ENCODE peak calls at places on chromosomes 12 and 14, in six cellular contexts. A is GM13976, Q is NB4, X is WTC11, C is nephron progenitor cell, Y is AG09309. U is an unnamed sample.

GRCh38 chr14:84686550-84686949 is 843.4 kb upstream of the FLRT2 start:
- DNase-seq in Q (no peak), Y (no peak), A (no peak), C (no peak), X (no peak), U (no peak)

GRCh38 chr14:100593751-100594624 is 6.8 kb upstream of the BEGAIN start:
- DNase-seq in A (no peak), X (peak), Y (no peak), Q (no peak), C (no peak), U (peak)

GRCh38 chr14:22898302-22898894 is 15.4 kb downstream of the REM2 start:
- DNase-seq in Q (no peak), X (no peak), A (no peak), Y (no peak), C (no peak), U (no peak)

GRCh38 chr14:61609143-61609851 is 86.0 kb upstream of the HIF1A start:
- DNase-seq in X (peak), Y (no peak), Q (no peak), A (no peak), C (no peak), U (peak)

GRCh38 chr12:130838284-130838950 is 633 bp downstream of the STX2 start:
- DNase-seq in X (peak), Q (peak), Y (no peak), C (no peak), A (peak), U (peak)

GRCh38 chr12:126708492-126708896 is 1558.5 kb upstream of the TMEM132C start:
- DNase-seq in C (no peak), X (no peak), Y (peak), Q (no peak), A (no peak), U (no peak)

GRCh38 chr12:32296541-32296940 is 102.8 kb upstream of the FGD4 start:
- DNase-seq in C (no peak), A (no peak), Y (no peak), X (no peak), Q (no peak), U (peak)

GRCh38 chr14:53999061-53999488 is 42.5 kb upstream of the BMP4 start:
- DNase-seq in X (no peak), A (no peak), Q (no peak), Y (peak), C (no peak), U (no peak)

GRCh38 chr12:110889361-110889760 is 31.0 kb downstream of the MYL2 start:
- DNase-seq in Y (no peak), C (no peak), A (no peak), Q (no peak), X (no peak), U (no peak)

GRCh38 chr12:70367268-70368141 is 1.4 kb downstream of the KCNMB4 start:
- DNase-seq in A (no peak), Y (no peak), Q (no peak), C (no peak), X (no peak), U (no peak)

GRCh38 chr12:9794484-9795063 is 32.7 kb upstream of the KLRF1 start:
- DNase-seq in Q (no peak), X (no peak), C (no peak), A (no peak), Y (no peak), U (no peak)

GRCh38 chr12:117433878-117434277 is 72.5 kb upstream of the NOS1 start:
- DNase-seq in A (no peak), C (no peak), X (no peak), Q (no peak), Y (no peak), U (no peak)

GRCh38 chr14:62289471-62289870 is 527.3 kb downstream of the SNAPC1 start:
- DNase-seq in Q (no peak), Y (no peak), X (no peak), C (no peak), A (no peak), U (no peak)

GRCh38 chr12:123030686-123031085 is 50.2 kb downstream of the ARL6IP4 start:
- DNase-seq in A (no peak), X (no peak), Q (no peak), Y (no peak), C (no peak), U (no peak)

GRCh38 chr12:104467346-104467837 is 10.6 kb downstream of the CHST11 start:
- DNase-seq in A (no peak), X (no peak), C (no peak), Y (no peak), Q (peak), U (no peak)

GRCh38 chr12:103578926-103579325 is 8.1 kb upstream of the STAB2 start:
- DNase-seq in X (no peak), C (no peak), A (no peak), Q (no peak), Y (no peak), U (no peak)

GRCh38 chr12:105968025-105968424 is 170.7 kb downstream of the NUAK1 start:
- DNase-seq in Q (no peak), C (no peak), A (no peak), Y (no peak), X (no peak), U (no peak)
- TF ChIP-seq CTCF in Q (no peak), C (no peak), A (no peak), Y (no peak), X (no peak), U (no peak)

GRCh38 chr14:88792572-88793258 is at the start of gene EML5:
- DNase-seq in Y (no peak), A (peak), C (peak), Q (peak), X (peak), U (peak)
- TF ChIP-seq CTCF in Y (peak), A (peak), C (peak), Q (no peak), X (no peak), U (peak)

GRCh38 chr12:42804928-42805327 is 215.4 kb upstream of the PRICKLE1 start:
- DNase-seq in Y (no peak), A (no peak), Q (peak), C (no peak), X (no peak), U (no peak)
- TF ChIP-seq CTCF in Y (no peak), A (no peak), Q (no peak), C (no peak), X (no peak), U (no peak)

GRCh38 chr12:124774462-124775167 is 89.0 kb downstream of the SCARB1 start:
- DNase-seq in C (no peak), A (peak), Y (peak), Q (peak), X (no peak), U (no peak)
- TF ChIP-seq CTCF in C (no peak), A (no peak), Y (peak), Q (no peak), X (no peak), U (no peak)

DNA sequence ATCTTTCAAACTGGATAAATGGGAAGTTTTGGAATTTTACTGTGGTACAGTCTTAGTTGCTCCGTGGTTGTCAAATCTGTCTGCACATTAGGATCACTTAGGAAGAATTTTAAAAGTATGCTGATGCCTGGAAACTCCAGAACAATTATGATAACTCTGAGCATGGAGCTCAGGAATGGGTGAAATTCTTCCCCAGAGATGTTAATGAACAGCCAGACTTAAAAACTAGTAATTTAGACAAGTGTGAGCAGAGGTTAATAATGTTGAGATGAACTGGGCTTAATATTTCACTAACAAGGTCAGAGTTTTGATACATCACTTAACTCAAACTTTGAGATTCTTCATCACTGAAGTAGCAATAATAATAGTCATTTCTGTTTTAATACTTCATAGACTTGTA is 94.5 kb downstream of the NTS start:
- DNase-seq in X (no peak), Q (no peak), A (no peak), C (no peak), Y (no peak), U (no peak)
- TF ChIP-seq CTCF in X (no peak), Q (no peak), A (no peak), C (no peak), Y (no peak), U (no peak)

GRCh38 chr12:11023387-11023786 is 967 bp upstream of the TAS2R19 start:
- DNase-seq in X (no peak), Y (no peak), A (no peak), Q (no peak), C (no peak), U (no peak)

GRCh38 chr12:11022520-11022919 is at the start of gene TAS2R19:
- DNase-seq in X (no peak), Y (no peak), A (no peak), Q (no peak), C (no peak), U (no peak)

GRCh38 chr12:11031307-11031706 is at the start of gene TAS2R31:
- DNase-seq in Q (no peak), X (no peak), C (no peak), Y (no peak), A (no peak), U (no peak)

DNA sequence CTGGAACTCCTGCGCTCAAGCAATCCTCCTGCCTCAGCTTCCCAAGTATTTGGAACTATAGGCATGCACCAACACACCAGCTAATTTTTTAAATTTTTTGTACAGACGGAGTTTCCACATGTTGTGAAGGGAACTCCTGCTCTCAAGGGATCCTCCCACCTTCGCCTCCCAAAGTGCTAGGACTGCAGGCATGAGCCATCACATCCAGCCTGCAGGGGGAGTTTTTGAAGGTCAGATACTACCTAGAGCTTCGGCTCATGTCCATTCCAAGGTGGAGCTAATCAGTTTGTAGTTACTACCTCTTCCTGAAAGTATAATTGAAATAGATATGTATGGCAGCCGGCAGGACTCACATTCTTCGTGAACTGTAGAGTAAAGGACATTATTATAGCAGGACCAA is 3.7 kb upstream of the TAS2R19 start:
- DNase-seq in X (peak), C (no peak), Q (no peak), Y (no peak), A (no peak), U (no peak)
- TF ChIP-seq CTCF in X (peak), C (no peak), Q (no peak), Y (peak), A (no peak), U (no peak)

GRCh38 chr12:108850854-108851573 is 6.4 kb downstream of the SSH1 start:
- DNase-seq in A (peak), Q (peak), X (no peak), C (no peak), Y (peak), U (peak)
- TF ChIP-seq CTCF in A (peak), Q (no peak), X (no peak), C (no peak), Y (peak), U (no peak)

U was measured in glutamatergic neuron.